ENCODE peak calls at places on chromosome 20, in seven cellular contexts. N is CD8-positive, alpha-beta T cell; F is heart right ventricle; A is fibroblast of lung; W is tibial artery; R is foreskin fibroblast; T is lower lobe of right lung. H is an unnamed sample.

GRCh38 chr20:44646023-44646640 is 5.4 kb downstream of the ADA start:
- DNase-seq in N (no peak), F (no peak), A (peak), W (no peak), R (no peak), T (no peak), H (peak)

GRCh38 chr20:6966721-6967120 is 199.2 kb downstream of the BMP2 start:
- DNase-seq in N (no peak), F (no peak), A (peak), W (no peak), R (no peak), T (no peak), H (no peak)

GRCh38 chr20:31663524-31663837 is 25.8 kb downstream of the COX4I2 start:
- DNase-seq in N (no peak), F (no peak), A (no peak), W (no peak), R (no peak), T (no peak), H (no peak)

GRCh38 chr20:34915749-34916455 is 39.5 kb downstream of the ACSS2 start:
- DNase-seq in N (no peak), F (no peak), A (no peak), W (no peak), R (no peak), T (no peak), H (no peak)

GRCh38 chr20:46134716-46135115 is 16.6 kb downstream of the CD40 start:
- DNase-seq in N (no peak), F (no peak), A (no peak), W (no peak), R (no peak), T (no peak), H (no peak)

GRCh38 chr20:41058674-41059008 is 30.0 kb downstream of the TOP1 start:
- DNase-seq in N (no peak), F (no peak), A (no peak), W (no peak), R (no peak), T (no peak), H (no peak)

GRCh38 chr20:615494-615893 is 5.4 kb upstream of the TCF15 start:
- DNase-seq in N (no peak), F (no peak), A (no peak), W (no peak), R (no peak), T (peak), H (no peak)

GRCh38 chr20:54063998-54064676 is 6.3 kb downstream of the BCAS1 start:
- DNase-seq in N (peak), F (no peak), A (no peak), W (no peak), R (no peak), T (no peak), H (peak)

GRCh38 chr20:23331951-23332350 is 18.6 kb upstream of the NXT1 start:
- DNase-seq in N (no peak), F (no peak), A (peak), W (no peak), R (no peak), T (no peak), H (no peak)

GRCh38 chr20:59010995-59011873 is 4.2 kb upstream of the CTSZ start:
- DNase-seq in N (no peak), F (no peak), A (peak), W (peak), R (peak), T (no peak), H (no peak)

GRCh38 chr20:38447931-38448675 is 13.0 kb upstream of the SNHG17 start:
- DNase-seq in N (no peak), F (no peak), A (no peak), W (no peak), R (no peak), T (no peak), H (peak)

GRCh38 chr20:58614984-58615760 is 35.9 kb upstream of the STX16 start:
- DNase-seq in N (no peak), F (no peak), A (no peak), W (no peak), R (no peak), T (peak), H (no peak)

GRCh38 chr20:45290677-45291355 is 15.8 kb upstream of the RBPJL start:
- DNase-seq in N (peak), F (peak), A (peak), W (peak), R (peak), T (peak), H (no peak)

GRCh38 chr20:58135441-58136170 is 92.8 kb downstream of the ANKRD60 start:
- DNase-seq in N (no peak), F (no peak), A (peak), W (peak), R (no peak), T (no peak), H (no peak)

GRCh38 chr20:47156431-47156841 is 200.1 kb downstream of the ZMYND8 start:
- DNase-seq in N (no peak), F (no peak), A (no peak), W (no peak), R (no peak), T (no peak), H (no peak)

GRCh38 chr20:38875170-38875993 is 50.8 kb upstream of the FAM83D start:
- DNase-seq in N (peak), F (no peak), A (no peak), W (no peak), R (no peak), T (no peak), H (peak)

GRCh38 chr20:51050636-51051035 is 27.7 kb upstream of the KCNG1 start:
- DNase-seq in N (no peak), F (no peak), A (no peak), W (no peak), R (no peak), T (no peak), H (no peak)

GRCh38 chr20:40291483-40291882 is 397.6 kb downstream of the MAFB start:
- DNase-seq in N (no peak), F (no peak), A (no peak), W (no peak), R (no peak), T (no peak), H (no peak)

GRCh38 chr20:44448753-44449546 is 26.7 kb upstream of the TTPAL start:
- DNase-seq in N (no peak), F (no peak), A (no peak), W (no peak), R (no peak), T (no peak), H (peak)

GRCh38 chr20:4247898-4248858 is 232.8 kb upstream of the RNF24 start:
- DNase-seq in N (no peak), F (no peak), A (no peak), W (no peak), R (no peak), T (no peak), H (no peak)

GRCh38 chr20:58546756-58547526 is 31.7 kb upstream of the APCDD1L start:
- DNase-seq in N (no peak), F (no peak), A (peak), W (no peak), R (no peak), T (no peak), H (no peak)

GRCh38 chr20:38143238-38143645 is 21.8 kb downstream of the TGM2 start:
- DNase-seq in N (no peak), F (no peak), A (no peak), W (no peak), R (no peak), T (peak), H (no peak)

GRCh38 chr20:41232971-41233926 is 84.3 kb downstream of the ZHX3 start:
- DNase-seq in N (no peak), F (no peak), A (peak), W (no peak), R (peak), T (no peak), H (no peak)

GRCh38 chr20:58867211-58867610 is 14.7 kb downstream of the GNAS start:
- DNase-seq in N (no peak), F (no peak), A (no peak), W (no peak), R (no peak), T (no peak), H (no peak)

GRCh38 chr20:48096957-48097890 is 311.9 kb upstream of the SULF2 start:
- DNase-seq in N (no peak), F (peak), A (no peak), W (no peak), R (no peak), T (no peak), H (no peak)

GRCh38 chr20:34874094-34874654 is 1.5 kb upstream of the GGT7 start:
- DNase-seq in N (peak), F (peak), A (peak), W (peak), R (peak), T (peak), H (no peak)

GRCh38 chr20:58017237-58017969 is 211.1 kb downstream of the ANKRD60 start:
- DNase-seq in N (no peak), F (peak), A (peak), W (no peak), R (peak), T (no peak), H (no peak)

GRCh38 chr20:63568170-63568981 is 5.7 kb downstream of the HELZ2 start:
- DNase-seq in N (no peak), F (no peak), A (no peak), W (no peak), R (no peak), T (no peak), H (peak)
- H3K4me3 ChIP-seq in N (peak), F (no peak), A (no peak), W (no peak), R (no peak), T (peak), H (no peak)

GRCh38 chr20:19774086-19774933 is 16.3 kb downstream of the RIN2 start:
- DNase-seq in N (no peak), F (no peak), A (no peak), W (no peak), R (no peak), T (no peak), H (no peak)
- TF ChIP-seq CTCF in N (no peak), F (no peak), A (no peak), W (no peak), R (no peak), T (no peak), H (no peak)

GRCh38 chr20:11522359-11522758 is 395.3 kb upstream of the BTBD3 start:
- DNase-seq in N (no peak), F (no peak), A (peak), W (no peak), R (no peak), T (no peak), H (no peak)
- H3K4me3 ChIP-seq in N (no peak), F (no peak), A (no peak), W (no peak), R (no peak), T (no peak), H (no peak)

DNA sequence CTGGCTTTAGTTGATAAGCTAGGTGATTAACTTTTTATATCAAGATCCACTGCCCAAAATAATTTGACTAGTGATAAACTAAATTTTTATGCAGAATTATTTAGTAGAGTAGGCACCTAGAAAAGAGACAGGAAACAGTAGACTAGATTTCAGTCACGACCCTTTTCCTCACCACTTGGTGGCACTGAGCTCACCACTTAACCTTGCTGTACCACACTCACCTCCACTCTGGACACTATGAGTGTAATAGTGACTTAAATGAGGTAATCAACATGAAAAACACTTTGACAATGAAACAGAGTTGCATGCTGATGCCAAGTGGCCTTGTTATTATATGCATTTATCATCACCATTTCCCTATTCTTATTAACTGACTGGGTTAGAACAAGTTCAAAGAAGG is 730.4 kb downstream of the KIF16B start:
- DNase-seq in N (no peak), F (no peak), A (no peak), W (no peak), R (no peak), T (no peak), H (no peak)
- TF ChIP-seq CTCF in N (no peak), F (no peak), A (no peak), W (no peak), R (no peak), T (no peak), H (peak)

DNA sequence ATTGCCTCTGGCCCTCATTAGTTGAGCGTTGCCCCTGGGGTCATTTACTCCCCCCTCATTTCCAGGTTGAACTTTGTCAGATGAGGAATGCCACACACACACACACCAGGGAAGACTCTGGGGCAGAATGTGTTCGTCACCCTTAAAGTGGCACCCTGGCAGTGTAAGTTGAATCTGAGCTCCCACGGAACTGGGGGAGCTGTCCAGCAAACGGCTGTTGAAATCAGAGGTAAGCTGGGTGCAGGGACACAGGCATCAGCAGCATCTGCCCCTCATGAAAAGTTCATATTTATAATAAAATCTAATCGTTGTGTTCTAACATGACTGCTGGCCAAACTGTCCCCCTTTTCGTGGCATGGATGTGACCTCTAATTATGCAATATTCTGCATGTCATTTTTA is 4.3 kb upstream of the MC3R start:
- DNase-seq in N (no peak), F (no peak), A (no peak), W (no peak), R (no peak), T (no peak), H (no peak)
- H3K4me3 ChIP-seq in N (no peak), F (no peak), A (no peak), W (no peak), R (no peak), T (no peak), H (no peak)

GRCh38 chr20:33062105-33062629 is 8.5 kb downstream of the BPIFB3 start:
- DNase-seq in N (no peak), F (no peak), A (no peak), W (no peak), R (no peak), T (no peak), H (no peak)
- TF ChIP-seq CTCF in N (no peak), F (no peak), A (no peak), W (no peak), R (no peak), T (no peak), H (no peak)

H was measured in GM06990.